ENCODE peak calls at places on chromosomes 6 and 20, in six cellular contexts. L, D, I, O, A and J are unnamed samples. For H3K36me3 and H4K20me1, the result is how much of the 10 kb centered on the place peaks cover.

GRCh38 chr6:41460742-41461336 is 85.3 kb upstream of the FOXP4 start:
- DNase-seq in L (no peak), D (no peak), I (peak), O (no peak), A (no peak), J (no peak)

GRCh38 chr20:40869416-40870147 is 159.0 kb upstream of the TOP1 start:
- DNase-seq in L (no peak), D (no peak), I (no peak), O (no peak), A (no peak), J (no peak)

GRCh38 chr6:20211941-20212391 is 303 bp downstream of the MBOAT1 start:
- DNase-seq in L (peak), D (no peak), I (no peak), O (peak), A (no peak), J (no peak)

GRCh38 chr6:95431637-95432228 is 145.6 kb upstream of the MANEA start:
- DNase-seq in L (peak), D (peak), I (peak), O (peak), A (peak), J (no peak)

GRCh38 chr6:161107779-161108380 is 116.3 kb downstream of the MAP3K4 start:
- DNase-seq in L (no peak), D (no peak), I (no peak), O (no peak), A (no peak), J (no peak)

GRCh38 chr6:128659878-128660622 is 139.7 kb upstream of the PTPRK start:
- DNase-seq in L (peak), D (no peak), I (no peak), O (no peak), A (peak), J (no peak)

GRCh38 chr6:49909508-49910047 is 43.2 kb upstream of the CRISP1 start:
- DNase-seq in L (no peak), D (no peak), I (no peak), O (no peak), A (no peak), J (no peak)

GRCh38 chr6:136031982-136032381 is 180.5 kb downstream of the PDE7B start:
- DNase-seq in L (no peak), D (no peak), I (peak), O (no peak), A (no peak), J (no peak)

GRCh38 chr6:141677598-141678211 is 455.0 kb upstream of the GJE1 start:
- DNase-seq in L (peak), D (no peak), I (peak), O (peak), A (peak), J (no peak)

GRCh38 chr6:56759521-56759920 is 116.8 kb upstream of the DST start:
- DNase-seq in L (no peak), D (no peak), I (peak), O (peak), A (no peak), J (no peak)

GRCh38 chr6:112680076-112680475 is 332.9 kb downstream of the RFPL4B start:
- DNase-seq in L (no peak), D (no peak), I (no peak), O (no peak), A (no peak), J (no peak)

GRCh38 chr6:6962086-6962485 is 145.7 kb upstream of the RREB1 start:
- DNase-seq in L (no peak), D (no peak), I (no peak), O (no peak), A (no peak), J (no peak)

GRCh38 chr6:111715321-111715720 is 109.6 kb upstream of the TRAF3IP2 start:
- DNase-seq in L (no peak), D (no peak), I (no peak), O (no peak), A (no peak), J (no peak)

GRCh38 chr20:10786678-10787077 is 112.9 kb upstream of the JAG1 start:
- DNase-seq in L (no peak), D (no peak), I (no peak), O (no peak), A (no peak), J (no peak)

GRCh38 chr6:108252055-108252454 is 8.8 kb downstream of the SNX3 start:
- DNase-seq in L (no peak), D (no peak), I (no peak), O (no peak), A (no peak), J (no peak)

GRCh38 chr6:32194825-32195651 is 2.6 kb upstream of the GPSM3 start:
- DNase-seq in L (peak), D (peak), I (peak), O (peak), A (peak), J (no peak)

GRCh38 chr20:24411003-24411402 is 58.4 kb upstream of the SYNDIG1 start:
- DNase-seq in L (no peak), D (no peak), I (no peak), O (no peak), A (no peak), J (no peak)

GRCh38 chr6:27512525-27512924 is 39.6 kb upstream of the ZNF184 start:
- DNase-seq in L (no peak), D (no peak), I (no peak), O (no peak), A (no peak), J (no peak)

GRCh38 chr20:25310921-25311728 is 63.2 kb downstream of the PYGB start:
- DNase-seq in L (peak), D (no peak), I (no peak), O (peak), A (no peak), J (no peak)

GRCh38 chr6:19024737-19025136 is 637.6 kb downstream of the RNF144B start:
- DNase-seq in L (peak), D (peak), I (peak), O (no peak), A (peak), J (no peak)

GRCh38 chr6:160132776-160133338 is 11.2 kb downstream of the SLC22A1 start:
- DNase-seq in L (peak), D (no peak), I (no peak), O (no peak), A (peak), J (no peak)

GRCh38 chr6:36210886-36211595 is 14.5 kb downstream of the BRPF3 start:
- DNase-seq in L (no peak), D (no peak), I (no peak), O (no peak), A (no peak), J (no peak)

GRCh38 chr20:47318027-47318595 is 38.4 kb downstream of the ZMYND8 start:
- DNase-seq in L (peak), D (no peak), I (no peak), O (no peak), A (peak), J (peak)

GRCh38 chr6:67679566-67680296 is 955.4 kb upstream of the ADGRB3 start:
- DNase-seq in L (peak), D (no peak), I (no peak), O (no peak), A (no peak), J (no peak)

GRCh38 chr20:47400685-47401084 is 44.2 kb upstream of the ZMYND8 start:
- DNase-seq in L (no peak), D (peak), I (peak), O (no peak), A (no peak), J (no peak)

GRCh38 chr20:37651932-37652331 is 41.9 kb upstream of the CTNNBL1 start:
- DNase-seq in L (no peak), D (peak), I (peak), O (peak), A (peak), J (no peak)

GRCh38 chr20:53386186-53386681 is 207.4 kb downstream of the ZNF217 start:
- DNase-seq in L (no peak), D (no peak), I (no peak), O (no peak), A (no peak), J (no peak)

GRCh38 chr20:53381568-53382262 is 211.9 kb downstream of the ZNF217 start:
- DNase-seq in L (no peak), D (no peak), I (no peak), O (no peak), A (peak), J (no peak)

GRCh38 chr20:53387983-53388675 is 205.5 kb downstream of the ZNF217 start:
- DNase-seq in L (no peak), D (peak), I (no peak), O (no peak), A (no peak), J (no peak)

GRCh38 chr20:53382263-53382844 is 211.3 kb downstream of the ZNF217 start:
- DNase-seq in L (no peak), D (no peak), I (no peak), O (no peak), A (no peak), J (no peak)

DNA sequence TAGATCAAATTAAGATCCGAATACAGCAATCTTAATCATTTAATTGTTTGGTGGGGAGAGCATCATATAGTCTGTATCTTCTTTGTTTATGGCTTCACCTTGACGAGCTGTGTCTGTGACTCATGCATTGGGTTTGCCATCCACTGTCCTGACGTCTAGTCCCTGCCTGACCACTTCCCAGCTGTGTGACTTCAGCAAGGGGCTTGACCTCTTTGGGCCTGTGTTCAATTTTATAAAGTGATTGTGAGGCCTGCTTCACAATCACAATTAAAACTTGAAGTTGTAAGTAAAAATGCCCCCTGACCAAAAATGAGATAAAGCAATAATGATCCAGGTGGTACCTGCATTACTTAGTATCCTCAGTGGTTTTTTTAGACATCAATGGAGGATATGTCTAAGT is 209.2 kb downstream of the ZNF217 start:
- DNase-seq in L (no peak), D (no peak), I (no peak), O (no peak), A (no peak), J (no peak)
- H3K36me3 ChIP-seq in L (under half), D (under half), I (under half), O (under half), A (under half), J (under half)

GRCh38 chr6:44396968-44397367 is 9.5 kb downstream of the CDC5L start:
- DNase-seq in L (no peak), D (no peak), I (no peak), O (no peak), A (no peak), J (no peak)

GRCh38 chr6:44400572-44400971 is 13.1 kb downstream of the CDC5L start:
- DNase-seq in L (no peak), D (no peak), I (no peak), O (no peak), A (no peak), J (no peak)

GRCh38 chr6:44399991-44400390 is 12.5 kb downstream of the CDC5L start:
- DNase-seq in L (no peak), D (no peak), I (no peak), O (no peak), A (no peak), J (no peak)

GRCh38 chr6:44397424-44398169 is 10.1 kb downstream of the CDC5L start:
- DNase-seq in L (no peak), D (no peak), I (no peak), O (no peak), A (no peak), J (no peak)

DNA sequence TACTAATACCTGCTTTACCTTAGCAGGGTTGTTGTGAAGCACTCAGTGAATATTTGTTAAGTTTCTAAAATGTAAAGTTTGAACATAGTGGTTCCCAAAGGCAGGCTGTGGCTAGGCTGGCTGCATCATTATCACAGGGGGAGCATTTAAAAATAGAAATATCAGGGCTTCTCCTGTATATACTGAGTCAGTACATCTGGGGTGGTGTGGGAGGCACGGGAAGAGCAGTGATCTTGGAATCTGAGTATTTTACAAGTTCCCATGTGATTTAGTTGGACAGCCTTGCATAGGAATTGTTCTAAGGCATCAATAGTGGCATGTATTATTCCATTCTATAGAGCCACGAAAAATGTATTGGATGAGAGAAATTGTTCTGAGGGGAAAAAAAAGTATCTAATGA is 8.0 kb downstream of the CDC5L start:
- DNase-seq in L (no peak), D (no peak), I (no peak), O (no peak), A (no peak), J (no peak)
- H4K20me1 ChIP-seq in L (under half), D (under half), I (under half), O (under half), A (under half), J (under half)

DNA sequence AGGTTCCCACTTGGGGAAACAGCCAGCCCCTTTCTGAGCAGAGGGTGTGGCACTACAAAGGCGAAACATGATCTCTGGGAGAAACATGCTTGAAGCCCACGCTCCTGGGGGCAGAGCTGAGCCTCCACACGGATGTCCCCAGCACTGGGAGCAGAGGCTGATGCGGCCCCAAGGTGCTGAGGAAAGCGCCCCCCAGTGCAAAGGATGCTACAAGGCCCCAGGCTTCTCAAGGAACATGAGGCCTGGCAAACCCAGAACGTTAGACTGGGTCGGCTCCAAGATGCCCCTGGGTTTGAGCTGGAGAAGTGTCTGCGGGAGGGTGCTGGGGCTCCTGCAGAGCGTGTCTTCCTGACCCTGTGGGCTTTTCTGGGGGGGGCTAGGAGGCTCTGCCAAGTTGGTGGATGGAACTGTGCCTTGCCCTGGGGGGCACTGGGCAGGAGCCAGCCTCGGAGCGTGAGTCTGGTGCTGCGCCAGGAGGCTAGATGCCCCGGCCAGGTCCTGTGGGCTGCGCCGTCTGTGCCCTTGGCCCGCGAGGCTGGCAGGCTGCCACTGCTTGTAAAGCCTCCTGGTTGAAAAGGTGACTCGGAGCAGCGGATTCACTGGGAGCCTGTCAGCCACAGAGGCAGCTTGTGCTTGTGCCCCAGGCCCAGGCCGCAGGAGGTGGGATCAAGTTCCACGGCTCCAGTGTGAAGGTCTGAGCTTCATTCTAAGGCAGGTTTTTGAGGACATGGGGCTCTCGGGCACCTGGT is 8.1 kb downstream of the SYNJ2 start:
- DNase-seq in L (peak), D (peak), I (no peak), O (no peak), A (peak), J (no peak)
- H3K9ac ChIP-seq in L (peak), D (peak), I (no peak), O (no peak), A (no peak), J (peak)

GRCh38 chr6:125596020-125596419 is 153.4 kb upstream of the HEY2 start:
- DNase-seq in L (no peak), D (no peak), I (no peak), O (no peak), A (peak), J (no peak)
- H3K36me3 ChIP-seq in L (under half), D (under half), I (under half), O (under half), A (under half), J (under half)

GRCh38 chr20:63285636-63286615 is 7.1 kb upstream of the COL20A1 start:
- DNase-seq in L (no peak), D (no peak), I (no peak), O (no peak), A (no peak), J (no peak)
- H4K20me1 ChIP-seq in L (half or more), D (under half), I (under half), O (under half), A (under half), J (under half)

GRCh38 chr20:50481741-50482140 is 28.4 kb upstream of the PTPN1 start:
- DNase-seq in L (no peak), D (no peak), I (no peak), O (no peak), A (no peak), J (no peak)

GRCh38 chr20:50487397-50487796 is 22.8 kb upstream of the PTPN1 start:
- DNase-seq in L (no peak), D (no peak), I (peak), O (no peak), A (no peak), J (no peak)

GRCh38 chr20:50482396-50482890 is 27.7 kb upstream of the PTPN1 start:
- DNase-seq in L (no peak), D (no peak), I (no peak), O (no peak), A (no peak), J (no peak)

GRCh38 chr20:50488236-50488806 is 21.9 kb upstream of the PTPN1 start:
- DNase-seq in L (no peak), D (no peak), I (peak), O (peak), A (no peak), J (no peak)

GRCh38 chr20:50484271-50484976 is 25.8 kb upstream of the PTPN1 start:
- DNase-seq in L (no peak), D (no peak), I (no peak), O (no peak), A (peak), J (no peak)
- H3K9ac ChIP-seq in L (peak), D (peak), I (peak), O (no peak), A (peak), J (peak)